ENCODE peak calls at places on chromosome 3, in five cellular contexts. One of them, this sample, is unnamed.
A peak's percentile ranks its signal among the peaks of the same experiment; 100 is the strongest.

GRCh38 chr3:67531149-67532101 is 123.0 kb downstream of the SUCLG2 start:
- DNase-seq in ascending aorta: no peak
- DNase-seq in lower lobe of right lung: no peak
- DNase-seq in heart right ventricle: no peak
- DNase-seq in fibroblast of lung: no peak
- DNase-seq in this sample: no peak

GRCh38 chr3:124108446-124108845 is 116.5 kb upstream of the ROPN1 start:
- DNase-seq in ascending aorta: no peak
- DNase-seq in lower lobe of right lung: no peak
- DNase-seq in heart right ventricle: no peak
- DNase-seq in fibroblast of lung: no peak
- DNase-seq in this sample: no peak

GRCh38 chr3:196793224-196793623 is 53.6 kb downstream of the PAK2 start:
- DNase-seq in ascending aorta: no peak
- DNase-seq in lower lobe of right lung: no peak
- DNase-seq in heart right ventricle: no peak
- DNase-seq in fibroblast of lung: peak; percentile 66
- DNase-seq in this sample: no peak

GRCh38 chr3:8571256-8571655 is 69.6 kb downstream of the LMCD1 start:
- DNase-seq in ascending aorta: no peak
- DNase-seq in lower lobe of right lung: no peak
- DNase-seq in heart right ventricle: no peak
- DNase-seq in fibroblast of lung: no peak
- DNase-seq in this sample: no peak

GRCh38 chr3:171132873-171133272 is 106.4 kb upstream of the SLC2A2 start:
- DNase-seq in ascending aorta: no peak
- DNase-seq in lower lobe of right lung: no peak
- DNase-seq in heart right ventricle: no peak
- DNase-seq in fibroblast of lung: peak; percentile 65
- DNase-seq in this sample: no peak

GRCh38 chr3:193830791-193831191 is 237.8 kb downstream of the OPA1 start:
- DNase-seq in ascending aorta: no peak
- DNase-seq in lower lobe of right lung: no peak
- DNase-seq in heart right ventricle: no peak
- DNase-seq in fibroblast of lung: no peak
- DNase-seq in this sample: no peak

GRCh38 chr3:3429841-3430240 is 250.3 kb upstream of the CRBN start:
- DNase-seq in ascending aorta: no peak
- DNase-seq in lower lobe of right lung: no peak
- DNase-seq in heart right ventricle: no peak
- DNase-seq in fibroblast of lung: no peak
- DNase-seq in this sample: no peak

GRCh38 chr3:128493221-128494151 is 485 bp upstream of the GATA2 start:
- DNase-seq in ascending aorta: no peak
- DNase-seq in lower lobe of right lung: no peak
- DNase-seq in heart right ventricle: no peak
- DNase-seq in fibroblast of lung: no peak
- DNase-seq in this sample: peak; percentile 19

GRCh38 chr3:103609472-103609871 is 1174.7 kb downstream of the ZPLD1 start:
- DNase-seq in ascending aorta: no peak
- DNase-seq in lower lobe of right lung: no peak
- DNase-seq in heart right ventricle: no peak
- DNase-seq in fibroblast of lung: no peak
- DNase-seq in this sample: no peak

GRCh38 chr3:112972158-112972557 is 2.7 kb downstream of the CD200R1 start:
- DNase-seq in ascending aorta: no peak
- DNase-seq in lower lobe of right lung: no peak
- DNase-seq in heart right ventricle: no peak
- DNase-seq in fibroblast of lung: no peak
- DNase-seq in this sample: no peak

GRCh38 chr3:142647856-142648255 is 51.7 kb downstream of the PLS1 start:
- DNase-seq in ascending aorta: no peak
- DNase-seq in lower lobe of right lung: no peak
- DNase-seq in heart right ventricle: no peak
- DNase-seq in fibroblast of lung: no peak
- DNase-seq in this sample: no peak

GRCh38 chr3:153160451-153161137 is 1.4 kb upstream of the RAP2B start:
- DNase-seq in ascending aorta: peak; percentile 66
- DNase-seq in lower lobe of right lung: peak; percentile 86
- DNase-seq in heart right ventricle: peak; percentile 76
- DNase-seq in fibroblast of lung: peak; percentile 90
- DNase-seq in this sample: peak; percentile 94

GRCh38 chr3:27533718-27534578 is 49.8 kb upstream of the SLC4A7 start:
- DNase-seq in ascending aorta: peak; percentile 68
- DNase-seq in lower lobe of right lung: no peak
- DNase-seq in heart right ventricle: peak; percentile 40
- DNase-seq in fibroblast of lung: peak; percentile 95
- DNase-seq in this sample: peak; percentile 28

GRCh38 chr3:197847866-197848401 is 56.9 kb downstream of the LRCH3 start:
- DNase-seq in ascending aorta: no peak
- DNase-seq in lower lobe of right lung: no peak
- DNase-seq in heart right ventricle: no peak
- DNase-seq in fibroblast of lung: peak; percentile 48
- DNase-seq in this sample: no peak

GRCh38 chr3:128311441-128311844 is 155.2 kb downstream of the DNAJB8 start:
- DNase-seq in ascending aorta: no peak
- DNase-seq in lower lobe of right lung: no peak
- DNase-seq in heart right ventricle: peak; percentile 74
- DNase-seq in fibroblast of lung: no peak
- DNase-seq in this sample: no peak

GRCh38 chr3:124883766-124884473 is 3.2 kb downstream of the ITGB5 start:
- DNase-seq in ascending aorta: no peak
- DNase-seq in lower lobe of right lung: no peak
- DNase-seq in heart right ventricle: no peak
- DNase-seq in fibroblast of lung: no peak
- DNase-seq in this sample: no peak

GRCh38 chr3:184261270-184262165 is at the start of gene CAMK2N2:
- DNase-seq in ascending aorta: no peak
- DNase-seq in lower lobe of right lung: peak; percentile 61
- DNase-seq in heart right ventricle: peak; percentile 22
- DNase-seq in fibroblast of lung: peak; percentile 38
- DNase-seq in this sample: peak; percentile 58

GRCh38 chr3:107142786-107143185 is 234.5 kb upstream of the CCDC54 start:
- DNase-seq in ascending aorta: no peak
- DNase-seq in lower lobe of right lung: no peak
- DNase-seq in heart right ventricle: no peak
- DNase-seq in fibroblast of lung: no peak
- DNase-seq in this sample: no peak

GRCh38 chr3:97821413-97821809 is 400 bp upstream of the CRYBG3 start:
- DNase-seq in ascending aorta: no peak
- DNase-seq in lower lobe of right lung: peak; percentile 75
- DNase-seq in heart right ventricle: peak; percentile 39
- DNase-seq in fibroblast of lung: peak; percentile 62
- DNase-seq in this sample: peak; percentile 56

GRCh38 chr3:141070727-141071357 is 19.7 kb downstream of the SPSB4 start:
- DNase-seq in ascending aorta: no peak
- DNase-seq in lower lobe of right lung: peak; percentile 15
- DNase-seq in heart right ventricle: no peak
- DNase-seq in fibroblast of lung: no peak
- DNase-seq in this sample: no peak

GRCh38 chr3:10286596-10287295 is 6.0 kb downstream of the GHRL start:
- DNase-seq in ascending aorta: no peak
- DNase-seq in lower lobe of right lung: no peak
- DNase-seq in heart right ventricle: peak; percentile 59
- DNase-seq in fibroblast of lung: peak; percentile 86
- DNase-seq in this sample: no peak

DNA sequence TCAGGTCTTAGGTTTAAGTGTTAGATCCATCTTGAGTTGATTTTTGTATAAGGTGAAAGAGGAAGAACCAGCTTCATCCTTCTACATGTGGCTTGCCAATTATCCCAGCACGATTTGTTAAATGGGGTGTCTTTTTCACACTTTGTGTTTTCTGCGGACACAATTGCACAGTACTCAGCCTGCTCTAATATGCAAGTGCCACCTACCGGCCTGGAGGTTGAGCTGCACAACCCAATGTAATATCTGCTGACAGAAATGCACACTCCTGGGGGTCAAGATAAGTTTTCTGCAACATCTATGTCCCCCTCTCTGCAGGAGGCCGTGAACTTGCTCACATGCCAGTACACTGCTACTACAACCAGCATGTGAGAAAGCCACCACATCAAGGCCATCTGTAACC is 791.9 kb upstream of the ROBO1 start:
- DNase-seq in ascending aorta: no peak
- DNase-seq in lower lobe of right lung: no peak
- DNase-seq in heart right ventricle: no peak
- DNase-seq in fibroblast of lung: no peak
- DNase-seq in this sample: no peak
- TF ChIP-seq CTCF in ascending aorta: no peak
- TF ChIP-seq CTCF in lower lobe of right lung: no peak
- TF ChIP-seq CTCF in heart right ventricle: no peak
- TF ChIP-seq CTCF in fibroblast of lung: no peak
- TF ChIP-seq CTCF in this sample: no peak

DNA sequence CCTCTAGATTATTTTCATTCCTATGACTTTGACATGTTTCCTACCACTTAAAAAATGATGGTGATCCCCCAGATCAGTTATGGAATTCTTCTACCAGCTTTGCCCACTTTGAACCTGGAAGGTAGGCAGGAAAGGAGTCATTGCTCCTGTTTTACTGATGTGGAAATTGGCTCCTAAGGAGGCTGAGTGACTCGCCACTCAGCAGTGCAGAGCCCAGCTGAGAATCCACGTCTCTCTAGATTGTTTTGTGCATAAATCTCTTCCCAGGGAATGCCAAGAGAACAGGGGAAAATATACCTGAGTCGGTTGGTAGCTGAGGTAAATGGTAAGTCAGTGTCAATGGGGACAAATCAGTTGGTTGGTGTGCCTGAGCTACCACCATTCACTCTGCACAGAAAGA is 4.7 kb downstream of the LTF start:
- DNase-seq in ascending aorta: no peak
- DNase-seq in lower lobe of right lung: no peak
- DNase-seq in heart right ventricle: no peak
- DNase-seq in fibroblast of lung: no peak
- DNase-seq in this sample: no peak
- H3K27me3 ChIP-seq in ascending aorta: peaks cover 5% of the 10 kb centered on the region
- H3K27me3 ChIP-seq in lower lobe of right lung: peaks cover 16% of the 10 kb centered on the region
- H3K27me3 ChIP-seq in heart right ventricle: peaks cover 29% of the 10 kb centered on the region
- H3K27me3 ChIP-seq in fibroblast of lung: peaks cover 16% of the 10 kb centered on the region
- H3K27me3 ChIP-seq in this sample: no peaks in the 10 kb centered on the region

DNA sequence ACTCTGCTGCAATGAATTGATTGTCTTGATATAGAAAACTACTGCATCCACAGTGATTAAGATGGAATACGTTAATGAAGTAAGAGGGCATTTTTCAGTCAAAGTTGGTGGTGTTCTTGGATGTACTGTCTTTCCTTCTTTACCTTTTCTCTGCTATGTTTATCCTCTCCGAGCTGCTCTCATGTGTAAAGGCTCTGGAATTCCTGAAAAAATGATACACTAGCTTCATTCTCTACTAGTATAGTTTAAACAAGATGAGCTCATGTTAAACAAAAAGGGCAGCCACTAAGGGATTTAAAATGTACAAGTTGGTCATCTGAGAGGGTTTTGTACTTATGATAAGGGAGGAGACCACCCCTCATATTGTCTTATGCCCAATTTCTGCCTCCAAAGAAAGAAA is 504.6 kb upstream of the NECTIN3 start:
- DNase-seq in ascending aorta: no peak
- DNase-seq in lower lobe of right lung: no peak
- DNase-seq in heart right ventricle: no peak
- DNase-seq in fibroblast of lung: no peak
- DNase-seq in this sample: no peak
- TF ChIP-seq CTCF in ascending aorta: no peak
- TF ChIP-seq CTCF in lower lobe of right lung: no peak
- TF ChIP-seq CTCF in heart right ventricle: no peak
- TF ChIP-seq CTCF in fibroblast of lung: no peak
- TF ChIP-seq CTCF in this sample: no peak

DNA sequence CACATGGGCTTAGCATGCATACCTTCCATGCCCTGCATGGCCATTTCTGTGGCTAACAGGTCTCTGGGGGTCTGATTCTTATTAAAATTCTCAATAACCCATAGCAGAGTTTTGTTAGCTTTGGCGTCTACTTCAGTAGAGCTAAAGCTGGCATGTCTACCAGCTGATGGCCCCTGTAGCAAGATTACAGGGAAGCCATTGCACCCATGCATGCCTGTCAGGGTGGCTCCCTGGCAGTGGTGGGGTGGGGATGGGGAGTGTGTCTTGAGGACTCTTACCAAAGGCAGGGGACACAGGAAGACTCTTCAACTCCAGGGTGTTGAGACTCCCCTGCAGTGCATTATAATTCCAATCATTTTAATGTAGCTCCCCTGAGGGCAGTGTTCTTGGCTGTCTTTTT is 4.7 kb downstream of the KY start:
- DNase-seq in ascending aorta: no peak
- DNase-seq in lower lobe of right lung: no peak
- DNase-seq in heart right ventricle: no peak
- DNase-seq in fibroblast of lung: no peak
- DNase-seq in this sample: no peak
- H3K27me3 ChIP-seq in ascending aorta: no peaks in the 10 kb centered on the region
- H3K27me3 ChIP-seq in lower lobe of right lung: peaks cover 7% of the 10 kb centered on the region
- H3K27me3 ChIP-seq in heart right ventricle: peaks cover 15% of the 10 kb centered on the region
- H3K27me3 ChIP-seq in fibroblast of lung: no peaks in the 10 kb centered on the region
- H3K27me3 ChIP-seq in this sample: peaks cover 2% of the 10 kb centered on the region

GRCh38 chr3:53160335-53160659 is 712 bp upstream of the PRKCD start:
- DNase-seq in ascending aorta: no peak
- DNase-seq in lower lobe of right lung: no peak
- DNase-seq in heart right ventricle: no peak
- DNase-seq in fibroblast of lung: no peak
- DNase-seq in this sample: no peak

GRCh38 chr3:53161820-53162671 is 1.0 kb downstream of the PRKCD start:
- DNase-seq in ascending aorta: peak; percentile 18
- DNase-seq in lower lobe of right lung: peak; percentile 71
- DNase-seq in heart right ventricle: peak; percentile 30
- DNase-seq in fibroblast of lung: no peak
- DNase-seq in this sample: peak; percentile 91

GRCh38 chr3:53161345-53161819 is 373 bp downstream of the PRKCD start:
- DNase-seq in ascending aorta: no peak
- DNase-seq in lower lobe of right lung: peak; percentile 74
- DNase-seq in heart right ventricle: peak; percentile 38
- DNase-seq in fibroblast of lung: no peak
- DNase-seq in this sample: no peak

GRCh38 chr3:53159415-53160135 is 1.4 kb upstream of the PRKCD start:
- DNase-seq in ascending aorta: no peak
- DNase-seq in lower lobe of right lung: no peak
- DNase-seq in heart right ventricle: peak; percentile 56
- DNase-seq in fibroblast of lung: no peak
- DNase-seq in this sample: peak; percentile 72

DNA sequence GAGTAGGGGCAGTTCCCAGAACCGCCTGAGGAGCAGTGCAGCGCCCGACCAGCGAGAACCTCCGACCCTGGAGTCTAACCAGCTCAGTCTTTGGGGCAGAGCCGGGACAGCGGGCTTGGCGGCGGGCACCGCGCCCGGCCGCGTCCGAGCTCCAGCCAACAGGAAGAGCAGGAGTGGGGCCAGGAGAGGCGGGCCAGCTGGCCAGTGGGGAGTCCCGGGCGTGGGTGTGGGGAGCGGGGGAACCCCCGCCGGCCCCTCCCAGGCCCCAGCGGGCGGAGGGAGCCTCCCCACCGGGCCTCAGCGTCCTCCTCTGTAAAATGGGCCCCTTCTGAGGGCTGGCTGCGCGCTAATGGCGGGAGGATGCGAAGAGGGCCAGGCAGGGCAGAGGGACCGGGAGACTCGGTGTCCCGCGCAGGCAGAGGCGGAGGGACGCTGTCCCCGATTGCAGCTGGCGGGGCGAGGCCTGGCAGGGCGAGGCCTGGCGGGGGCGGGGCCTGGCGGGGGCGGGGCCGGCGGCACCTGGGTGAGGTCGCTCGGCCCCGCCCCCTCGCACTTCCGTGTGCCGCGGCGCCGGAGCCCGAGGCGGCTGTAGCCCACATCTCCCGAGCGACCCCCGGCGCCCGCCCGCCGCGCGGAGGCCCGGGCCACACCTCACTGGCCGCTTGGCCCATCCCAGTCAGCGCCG is at the start of gene PRKCD:
- DNase-seq in ascending aorta: peak; percentile 59
- DNase-seq in lower lobe of right lung: peak; percentile 92
- DNase-seq in heart right ventricle: peak; percentile 79
- DNase-seq in fibroblast of lung: peak; percentile 86
- DNase-seq in this sample: peak; percentile 91
- TF ChIP-seq CTCF in ascending aorta: peak; percentile 80
- TF ChIP-seq CTCF in lower lobe of right lung: peak; percentile 65
- TF ChIP-seq CTCF in heart right ventricle: peak; percentile 61
- TF ChIP-seq CTCF in fibroblast of lung: peak; percentile 3
- TF ChIP-seq CTCF in this sample: peak; percentile 87